ENCODE peak calls at places on chromosomes 7 and 10, in five cellular contexts. One of them, this sample, is unnamed.

GRCh38 chr7:30164567-30164966 is 29.8 kb downstream of the MTURN start:
- DNase-seq in mesenchymal stem cell: peak
- DNase-seq in IMR-90: peak
- DNase-seq in neuronal stem cell: no peak
- DNase-seq in mesendoderm: peak
- DNase-seq in this sample: no peak

GRCh38 chr7:46854958-46855473 is 726.9 kb downstream of the TNS3 start:
- DNase-seq in mesenchymal stem cell: peak
- DNase-seq in IMR-90: peak
- DNase-seq in neuronal stem cell: no peak
- DNase-seq in mesendoderm: no peak
- DNase-seq in this sample: no peak

GRCh38 chr10:24531439-24531838 is 192.2 kb downstream of the ARHGAP21 start:
- DNase-seq in mesenchymal stem cell: no peak
- DNase-seq in IMR-90: no peak
- DNase-seq in neuronal stem cell: no peak
- DNase-seq in mesendoderm: no peak
- DNase-seq in this sample: no peak

GRCh38 chr7:28005848-28006233 is 174.8 kb downstream of the JAZF1 start:
- DNase-seq in mesenchymal stem cell: peak
- DNase-seq in IMR-90: no peak
- DNase-seq in neuronal stem cell: no peak
- DNase-seq in mesendoderm: no peak
- DNase-seq in this sample: no peak

GRCh38 chr7:43868181-43868580 is 1.1 kb downstream of the MRPS24 start:
- DNase-seq in mesenchymal stem cell: no peak
- DNase-seq in IMR-90: no peak
- DNase-seq in neuronal stem cell: no peak
- DNase-seq in mesendoderm: no peak
- DNase-seq in this sample: no peak

GRCh38 chr10:103592186-103593021 is 98.9 kb downstream of the NEURL1 start:
- DNase-seq in mesenchymal stem cell: peak
- DNase-seq in IMR-90: peak
- DNase-seq in neuronal stem cell: peak
- DNase-seq in mesendoderm: peak
- DNase-seq in this sample: peak

GRCh38 chr10:113297226-113297625 is 255.6 kb upstream of the HABP2 start:
- DNase-seq in mesenchymal stem cell: peak
- DNase-seq in IMR-90: peak
- DNase-seq in neuronal stem cell: no peak
- DNase-seq in mesendoderm: peak
- DNase-seq in this sample: no peak

GRCh38 chr7:82506702-82507101 is 63.1 kb upstream of the CACNA2D1 start:
- DNase-seq in mesenchymal stem cell: peak
- DNase-seq in IMR-90: peak
- DNase-seq in neuronal stem cell: no peak
- DNase-seq in mesendoderm: no peak
- DNase-seq in this sample: peak

GRCh38 chr10:121639416-121639815 is 41.2 kb upstream of the FGFR2 start:
- DNase-seq in mesenchymal stem cell: no peak
- DNase-seq in IMR-90: no peak
- DNase-seq in neuronal stem cell: no peak
- DNase-seq in mesendoderm: no peak
- DNase-seq in this sample: no peak

GRCh38 chr7:5482020-5482498 is 58.4 kb upstream of the TNRC18 start:
- DNase-seq in mesenchymal stem cell: no peak
- DNase-seq in IMR-90: no peak
- DNase-seq in neuronal stem cell: no peak
- DNase-seq in mesendoderm: no peak
- DNase-seq in this sample: no peak

GRCh38 chr10:130428936-130429335 is 292.7 kb downstream of the GLRX3 start:
- DNase-seq in mesenchymal stem cell: no peak
- DNase-seq in IMR-90: no peak
- DNase-seq in neuronal stem cell: no peak
- DNase-seq in mesendoderm: no peak
- DNase-seq in this sample: no peak

GRCh38 chr7:81484266-81484665 is 285.6 kb downstream of the HGF start:
- DNase-seq in mesenchymal stem cell: peak
- DNase-seq in IMR-90: peak
- DNase-seq in neuronal stem cell: no peak
- DNase-seq in mesendoderm: peak
- DNase-seq in this sample: peak

GRCh38 chr10:30092151-30092790 is 32.9 kb upstream of the JCAD start:
- DNase-seq in mesenchymal stem cell: peak
- DNase-seq in IMR-90: peak
- DNase-seq in neuronal stem cell: no peak
- DNase-seq in mesendoderm: no peak
- DNase-seq in this sample: no peak

GRCh38 chr7:97013025-97013424 is 7.7 kb downstream of the DLX6 start:
- DNase-seq in mesenchymal stem cell: no peak
- DNase-seq in IMR-90: no peak
- DNase-seq in neuronal stem cell: peak
- DNase-seq in mesendoderm: peak
- DNase-seq in this sample: peak

GRCh38 chr10:5623081-5623748 is 43.2 kb downstream of the ASB13 start:
- DNase-seq in mesenchymal stem cell: peak
- DNase-seq in IMR-90: peak
- DNase-seq in neuronal stem cell: peak
- DNase-seq in mesendoderm: peak
- DNase-seq in this sample: peak

GRCh38 chr10:3968727-3969126 is 183.7 kb upstream of the KLF6 start:
- DNase-seq in mesenchymal stem cell: no peak
- DNase-seq in IMR-90: no peak
- DNase-seq in neuronal stem cell: no peak
- DNase-seq in mesendoderm: no peak
- DNase-seq in this sample: no peak

GRCh38 chr7:24227603-24228359 is 56.2 kb upstream of the NPY start:
- DNase-seq in mesenchymal stem cell: no peak
- DNase-seq in IMR-90: no peak
- DNase-seq in neuronal stem cell: no peak
- DNase-seq in mesendoderm: peak
- DNase-seq in this sample: no peak

GRCh38 chr10:116743266-116744064 is 1.1 kb upstream of the HSPA12A start:
- DNase-seq in mesenchymal stem cell: no peak
- DNase-seq in IMR-90: no peak
- DNase-seq in neuronal stem cell: no peak
- DNase-seq in mesendoderm: no peak
- DNase-seq in this sample: no peak

GRCh38 chr7:30367561-30367960 is 83.2 kb downstream of the ZNRF2 start:
- DNase-seq in mesenchymal stem cell: no peak
- DNase-seq in IMR-90: no peak
- DNase-seq in neuronal stem cell: no peak
- DNase-seq in mesendoderm: no peak
- DNase-seq in this sample: no peak

GRCh38 chr7:42407311-42407710 is 170.3 kb upstream of the GLI3 start:
- DNase-seq in mesenchymal stem cell: no peak
- DNase-seq in IMR-90: no peak
- DNase-seq in neuronal stem cell: no peak
- DNase-seq in mesendoderm: no peak
- DNase-seq in this sample: no peak
- H2BK15ac ChIP-seq in mesenchymal stem cell: no peak
- H2BK15ac ChIP-seq in IMR-90: no peak
- H2BK15ac ChIP-seq in neuronal stem cell: no peak
- H2BK15ac ChIP-seq in mesendoderm: no peak
- H2BK15ac ChIP-seq in this sample: no peak

DNA sequence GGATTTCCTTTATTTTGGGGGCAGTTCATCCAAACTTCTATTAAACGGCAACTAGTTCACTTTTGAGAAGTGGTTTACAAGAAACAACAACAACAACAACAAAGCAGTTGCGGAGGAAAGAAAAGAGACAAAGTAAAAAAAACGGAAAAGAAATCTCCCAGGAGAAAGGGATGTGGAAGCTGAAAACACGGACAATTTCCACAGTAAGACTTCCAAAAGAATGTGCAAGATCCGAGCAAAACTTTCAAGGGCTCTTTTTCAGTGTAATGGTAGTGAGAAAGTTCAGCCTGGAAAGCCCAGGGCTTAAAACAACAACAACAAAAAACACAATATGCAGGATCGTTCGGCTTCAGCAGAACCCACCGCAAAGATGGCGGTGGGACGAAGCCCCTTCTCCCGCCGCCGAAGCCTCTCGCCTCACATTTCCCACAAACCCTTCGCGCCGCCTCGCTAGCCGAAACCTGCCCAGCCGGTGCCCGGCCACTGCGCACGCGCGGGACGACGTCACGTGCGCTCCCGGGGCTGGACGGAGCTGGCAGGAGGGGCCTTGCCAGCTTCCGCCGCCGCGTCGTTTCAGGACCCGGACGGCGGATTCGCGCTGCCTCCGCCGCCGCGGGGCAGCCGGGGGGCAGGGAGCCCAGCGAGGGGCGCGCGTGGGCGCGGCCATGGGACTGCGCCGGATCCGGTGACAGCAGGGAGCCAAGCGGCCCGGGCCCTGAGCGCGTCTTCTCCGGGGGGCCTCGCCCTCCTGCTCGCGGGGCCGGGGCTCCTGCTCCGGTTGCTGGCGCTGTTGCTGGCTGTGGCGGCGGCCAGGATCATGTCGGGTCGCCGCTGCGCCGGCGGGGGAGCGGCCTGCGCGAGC is at the start of gene TNKS2:
- DNase-seq in mesenchymal stem cell: peak
- DNase-seq in IMR-90: peak
- DNase-seq in neuronal stem cell: peak
- DNase-seq in mesendoderm: peak
- DNase-seq in this sample: peak
- H2BK15ac ChIP-seq in mesenchymal stem cell: peak
- H2BK15ac ChIP-seq in IMR-90: peak
- H2BK15ac ChIP-seq in neuronal stem cell: peak
- H2BK15ac ChIP-seq in mesendoderm: no peak
- H2BK15ac ChIP-seq in this sample: peak

GRCh38 chr7:54689394-54690058 is 69.5 kb downstream of the SEC61G start:
- DNase-seq in mesenchymal stem cell: no peak
- DNase-seq in IMR-90: no peak
- DNase-seq in neuronal stem cell: no peak
- DNase-seq in mesendoderm: no peak
- DNase-seq in this sample: no peak
- H2BK15ac ChIP-seq in mesenchymal stem cell: no peak
- H2BK15ac ChIP-seq in IMR-90: no peak
- H2BK15ac ChIP-seq in neuronal stem cell: no peak
- H2BK15ac ChIP-seq in mesendoderm: no peak
- H2BK15ac ChIP-seq in this sample: no peak

GRCh38 chr10:132571565-132572544 is 34.3 kb downstream of the INPP5A start:
- DNase-seq in mesenchymal stem cell: peak
- DNase-seq in IMR-90: peak
- DNase-seq in neuronal stem cell: peak
- DNase-seq in mesendoderm: peak
- DNase-seq in this sample: peak
- H2BK15ac ChIP-seq in mesenchymal stem cell: peak
- H2BK15ac ChIP-seq in IMR-90: no peak
- H2BK15ac ChIP-seq in neuronal stem cell: peak
- H2BK15ac ChIP-seq in mesendoderm: no peak
- H2BK15ac ChIP-seq in this sample: no peak

DNA sequence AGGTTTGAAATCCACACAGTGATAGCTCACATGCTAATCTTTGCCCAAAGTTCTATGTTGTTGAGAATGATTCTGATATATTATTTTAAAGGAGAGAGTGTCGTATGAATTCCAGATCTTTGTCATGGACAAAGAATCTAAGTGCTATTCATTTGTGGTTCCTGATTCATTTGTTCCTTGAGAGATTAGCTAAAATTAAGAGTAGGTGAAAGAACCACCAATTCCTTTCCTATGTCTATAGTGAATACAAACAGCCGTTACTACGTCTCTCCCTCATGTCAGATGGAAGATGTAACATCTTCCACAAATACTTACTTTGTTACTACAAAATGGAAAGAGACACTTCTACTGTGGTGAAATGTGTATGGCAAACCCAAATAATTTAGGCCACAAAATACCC is 3.3 kb upstream of the PLXDC2 start:
- DNase-seq in mesenchymal stem cell: no peak
- DNase-seq in IMR-90: no peak
- DNase-seq in neuronal stem cell: no peak
- DNase-seq in mesendoderm: no peak
- DNase-seq in this sample: no peak
- H2BK15ac ChIP-seq in mesenchymal stem cell: no peak
- H2BK15ac ChIP-seq in IMR-90: no peak
- H2BK15ac ChIP-seq in neuronal stem cell: no peak
- H2BK15ac ChIP-seq in mesendoderm: no peak
- H2BK15ac ChIP-seq in this sample: no peak

GRCh38 chr10:34186013-34186412 is 629.1 kb downstream of the PARD3 start:
- DNase-seq in mesenchymal stem cell: no peak
- DNase-seq in IMR-90: no peak
- DNase-seq in neuronal stem cell: no peak
- DNase-seq in mesendoderm: peak
- DNase-seq in this sample: no peak

GRCh38 chr10:34184901-34185386 is 630.2 kb downstream of the PARD3 start:
- DNase-seq in mesenchymal stem cell: no peak
- DNase-seq in IMR-90: no peak
- DNase-seq in neuronal stem cell: no peak
- DNase-seq in mesendoderm: no peak
- DNase-seq in this sample: no peak

GRCh38 chr10:34188221-34188620 is 626.9 kb downstream of the PARD3 start:
- DNase-seq in mesenchymal stem cell: no peak
- DNase-seq in IMR-90: no peak
- DNase-seq in neuronal stem cell: no peak
- DNase-seq in mesendoderm: no peak
- DNase-seq in this sample: no peak

GRCh38 chr10:34187201-34187600 is 627.9 kb downstream of the PARD3 start:
- DNase-seq in mesenchymal stem cell: peak
- DNase-seq in IMR-90: peak
- DNase-seq in neuronal stem cell: no peak
- DNase-seq in mesendoderm: no peak
- DNase-seq in this sample: no peak

GRCh38 chr10:34186740-34187139 is 628.4 kb downstream of the PARD3 start:
- DNase-seq in mesenchymal stem cell: no peak
- DNase-seq in IMR-90: no peak
- DNase-seq in neuronal stem cell: no peak
- DNase-seq in mesendoderm: peak
- DNase-seq in this sample: no peak
- H2BK15ac ChIP-seq in mesenchymal stem cell: no peak
- H2BK15ac ChIP-seq in IMR-90: no peak
- H2BK15ac ChIP-seq in neuronal stem cell: no peak
- H2BK15ac ChIP-seq in mesendoderm: no peak
- H2BK15ac ChIP-seq in this sample: no peak